ENCODE peak calls at places on chromosome 21, in eight cellular contexts. J, S, Y, D, B, V, K and G are unnamed samples.

GRCh38 chr21:35053356-35054096 is 4.4 kb upstream of the RUNX1 start:
- DNase-seq in Y (no peak), S (no peak), J (no peak), B (no peak), K (no peak), D (no peak), V (no peak), G (no peak)

GRCh38 chr21:38993561-38993960 is 187.8 kb downstream of the ETS2 start:
- DNase-seq in V (no peak), S (no peak), J (no peak), K (peak), D (no peak), B (peak), Y (peak), G (no peak)

GRCh38 chr21:35257413-35257812 is 208.3 kb upstream of the RUNX1 start:
- DNase-seq in Y (peak), S (no peak), B (peak), K (peak), V (no peak), D (no peak), J (no peak), G (no peak)

GRCh38 chr21:41648591-41649031 is 118.2 kb downstream of the RIPK4 start:
- DNase-seq in Y (no peak), V (no peak), K (peak), B (no peak), J (no peak), S (peak), D (no peak), G (no peak)

GRCh38 chr21:32336711-32337110 is 38.1 kb downstream of the MRAP start:
- DNase-seq in Y (no peak), J (no peak), K (peak), B (no peak), S (no peak), D (no peak), V (no peak), G (no peak)

GRCh38 chr21:34733866-34734265 is 65.1 kb downstream of the CLIC6 start:
- DNase-seq in J (no peak), B (no peak), D (no peak), S (no peak), K (no peak), Y (no peak), V (no peak), G (no peak)

GRCh38 chr21:45979651-45980050 is 1.9 kb upstream of the COL6A1 start:
- DNase-seq in Y (no peak), J (no peak), S (no peak), V (no peak), B (no peak), K (no peak), D (no peak), G (no peak)

GRCh38 chr21:25421327-25422028 is 185.8 kb downstream of the MRPL39 start:
- DNase-seq in D (peak), K (peak), S (peak), B (peak), Y (peak), V (no peak), J (peak), G (peak)